ENCODE peak calls at places on chromosomes 7 and 10, in ten cellular contexts. I is DND-41, N is heart left ventricle, H is colonic mucosa, B is psoas muscle, L is HepG2, R is pancreas, A is ascending aorta, J is body of pancreas, P is heart right ventricle. U is an unnamed sample.
A peak's percentile ranks its signal among the peaks of the same experiment; 100 is the strongest.

GRCh38 chr7:99362801-99363200 is 11.7 kb upstream of the ARPC1B start:
- DNase-seq in I (no peak), N (no peak), H (no peak), B (no peak), L (no peak), R (no peak), A (no peak), J (no peak), P (no peak), U (no peak)

GRCh38 chr7:41003031-41003925 is 699.6 kb downstream of the INHBA start:
- DNase-seq in I (peak; percentile 49), N (no peak), H (peak; percentile 47), B (no peak), L (peak; percentile 28), R (peak; percentile 11), A (no peak), J (peak; percentile 48), P (peak; percentile 37), U (peak; percentile 56)

GRCh38 chr7:15862781-15863165 is 176.3 kb upstream of the MEOX2 start:
- DNase-seq in I (no peak), N (no peak), H (no peak), B (no peak), L (no peak), R (no peak), A (no peak), J (no peak), P (no peak), U (no peak)

GRCh38 chr7:9822458-9823290 is 1151.0 kb upstream of the PHF14 start:
- DNase-seq in I (no peak), N (peak; percentile 47), H (no peak), B (no peak), L (no peak), R (no peak), A (no peak), J (no peak), P (peak; percentile 2), U (no peak)

GRCh38 chr7:12094365-12094921 is 116.7 kb upstream of the TMEM106B start:
- DNase-seq in I (no peak), N (no peak), H (no peak), B (no peak), L (no peak), R (no peak), A (no peak), J (no peak), P (no peak), U (no peak)

GRCh38 chr10:88281592-88282268 is 301.4 kb downstream of the RNLS start:
- DNase-seq in I (no peak), N (no peak), H (no peak), B (no peak), L (no peak), R (no peak), A (no peak), J (no peak), P (no peak), U (no peak)

GRCh38 chr7:17758008-17758407 is 182.3 kb downstream of the SNX13 start:
- DNase-seq in I (no peak), N (no peak), H (no peak), B (no peak), L (no peak), R (no peak), A (no peak), J (no peak), P (no peak), U (no peak)

GRCh38 chr10:57849726-57850357 is 417.9 kb downstream of the IPMK start:
- DNase-seq in I (no peak), N (no peak), H (no peak), B (no peak), L (no peak), R (no peak), A (no peak), J (no peak), P (no peak), U (no peak)

GRCh38 chr10:4721994-4722753 is 103.8 kb upstream of the AKR1E2 start:
- DNase-seq in I (no peak), N (no peak), H (no peak), B (no peak), L (no peak), R (no peak), A (no peak), J (peak; percentile 13), P (no peak), U (no peak)

GRCh38 chr10:51895209-51895608 is 195.8 kb upstream of the CSTF2T start:
- DNase-seq in I (no peak), N (peak; percentile 54), H (no peak), B (peak; percentile 52), L (no peak), R (peak; percentile 51), A (peak; percentile 87), J (peak; percentile 66), P (peak; percentile 25), U (no peak)

GRCh38 chr10:67015225-67015624 is 89.4 kb downstream of the LRRTM3 start:
- DNase-seq in I (no peak), N (no peak), H (no peak), B (no peak), L (no peak), R (no peak), A (no peak), J (no peak), P (no peak), U (no peak)

GRCh38 chr7:110960811-110961210 is 130.1 kb upstream of the LRRN3 start:
- DNase-seq in I (no peak), N (no peak), H (no peak), B (no peak), L (no peak), R (no peak), A (no peak), J (no peak), P (no peak), U (no peak)

GRCh38 chr7:95687759-95688343 is 84.5 kb upstream of the DYNC1I1 start:
- DNase-seq in I (peak; percentile 24), N (no peak), H (no peak), B (no peak), L (peak; percentile 44), R (peak; percentile 17), A (no peak), J (no peak), P (no peak), U (peak; percentile 13)

GRCh38 chr10:79390551-79391229 is 43.4 kb downstream of the PPIF start:
- DNase-seq in I (no peak), N (peak; percentile 66), H (peak; percentile 21), B (peak; percentile 56), L (no peak), R (peak; percentile 6), A (peak; percentile 52), J (peak; percentile 4), P (peak; percentile 22), U (no peak)

GRCh38 chr10:79391231-79392019 is 44.2 kb downstream of the PPIF start:
- DNase-seq in I (no peak), N (peak; percentile 60), H (peak; percentile 16), B (peak; percentile 47), L (no peak), R (peak; percentile 5), A (peak; percentile 62), J (peak; percentile 5), P (peak; percentile 33), U (no peak)

GRCh38 chr10:79393221-79393923 is 46.1 kb downstream of the PPIF start:
- DNase-seq in I (no peak), N (no peak), H (no peak), B (peak; percentile 36), L (no peak), R (no peak), A (peak; percentile 43), J (no peak), P (peak; percentile 8), U (no peak)

GRCh38 chr10:79392506-79393176 is 45.4 kb downstream of the PPIF start:
- DNase-seq in I (no peak), N (no peak), H (no peak), B (peak; percentile 20), L (no peak), R (no peak), A (peak; percentile 52), J (peak; percentile 2), P (peak; percentile 18), U (no peak)

GRCh38 chr10:79392020-79392398 is 44.7 kb downstream of the PPIF start:
- DNase-seq in I (no peak), N (peak; percentile 58), H (no peak), B (peak; percentile 39), L (no peak), R (no peak), A (no peak), J (peak; percentile 2), P (peak; percentile 11), U (no peak)
- H3K4me1 ChIP-seq in I (peaks cover 6% of the 10 kb centered on the region), N (peaks cover 19% of the 10 kb centered on the region), H (no peaks in the 10 kb centered on the region), B (peaks cover 16% of the 10 kb centered on the region), L (peaks cover 14% of the 10 kb centered on the region), R (no peaks in the 10 kb centered on the region), A (no peaks in the 10 kb centered on the region), J (no peaks in the 10 kb centered on the region), P (peaks cover 34% of the 10 kb centered on the region), U (no peaks in the 10 kb centered on the region)

GRCh38 chr7:5294169-5294987 is 11.6 kb downstream of the SLC29A4 start:
- DNase-seq in I (no peak), N (no peak), H (no peak), B (no peak), L (peak; percentile 24), R (no peak), A (no peak), J (no peak), P (no peak), U (no peak)
- TF ChIP-seq CTCF in I (no peak), N (no peak), H (no peak), B (no peak), L (no peak), R (no peak), A (no peak), J (no peak), P (no peak), U (no peak)

GRCh38 chr10:48555310-48556042 is 49.4 kb downstream of the ARHGAP22 start:
- DNase-seq in I (no peak), N (no peak), H (no peak), B (no peak), L (no peak), R (no peak), A (no peak), J (no peak), P (no peak), U (no peak)

GRCh38 chr10:48556065-48556464 is 48.8 kb downstream of the ARHGAP22 start:
- DNase-seq in I (no peak), N (no peak), H (no peak), B (no peak), L (no peak), R (no peak), A (no peak), J (no peak), P (no peak), U (no peak)

GRCh38 chr10:48554668-48555067 is 50.2 kb downstream of the ARHGAP22 start:
- DNase-seq in I (no peak), N (no peak), H (no peak), B (no peak), L (no peak), R (no peak), A (no peak), J (no peak), P (no peak), U (no peak)

GRCh38 chr10:48557511-48558123 is 47.3 kb downstream of the ARHGAP22 start:
- DNase-seq in I (no peak), N (no peak), H (no peak), B (no peak), L (no peak), R (no peak), A (no peak), J (no peak), P (no peak), U (no peak)

GRCh38 chr10:48556713-48557112 is 48.2 kb downstream of the ARHGAP22 start:
- DNase-seq in I (no peak), N (no peak), H (no peak), B (no peak), L (no peak), R (no peak), A (no peak), J (no peak), P (no peak), U (no peak)
- H3K4me1 ChIP-seq in I (no peaks in the 10 kb centered on the region), N (no peaks in the 10 kb centered on the region), H (no peaks in the 10 kb centered on the region), B (no peaks in the 10 kb centered on the region), L (no peaks in the 10 kb centered on the region), R (no peaks in the 10 kb centered on the region), A (no peaks in the 10 kb centered on the region), J (no peaks in the 10 kb centered on the region), P (peaks cover 6% of the 10 kb centered on the region), U (no peaks in the 10 kb centered on the region)

GRCh38 chr10:37488792-37489657 is 363.6 kb downstream of the ANKRD30A start:
- DNase-seq in I (no peak), N (no peak), H (no peak), B (no peak), L (peak; percentile 1), R (no peak), A (no peak), J (no peak), P (no peak), U (no peak)
- TF ChIP-seq CTCF in I (no peak), N (no peak), H (no peak), B (no peak), L (no peak), R (no peak), A (no peak), J (no peak), P (no peak), U (no peak)